ENCODE peak calls at places on chromosomes 2 and 18, in seven cellular contexts. G is A549; A is endothelial cell of umbilical vein; F is thyroid gland; H is lower lobe of right lung; J is CD4-positive, alpha-beta T cell; X is sigmoid colon. T is an unnamed sample.

GRCh38 chr2:133422946-133423345 is 145.3 kb downstream of the NCKAP5 start:
- DNase-seq in G (peak), A (no peak), F (no peak), H (no peak), J (no peak), X (no peak), T (no peak)

GRCh38 chr18:70826571-70826970 is 537.7 kb downstream of the SOCS6 start:
- DNase-seq in G (no peak), A (no peak), F (no peak), H (no peak), J (no peak), X (no peak), T (no peak)

GRCh38 chr18:22018366-22018765 is 151.0 kb upstream of the GATA6 start:
- DNase-seq in G (no peak), A (no peak), F (no peak), H (no peak), J (no peak), X (no peak), T (no peak)

GRCh38 chr2:168593713-168594112 is 137.6 kb downstream of the CERS6 start:
- DNase-seq in G (no peak), A (no peak), F (no peak), H (no peak), J (no peak), X (no peak), T (no peak)

GRCh38 chr2:611519-611918 is 65.7 kb downstream of the TMEM18 start:
- DNase-seq in G (no peak), A (no peak), F (no peak), H (no peak), J (no peak), X (no peak), T (no peak)

GRCh38 chr2:241812730-241813079 is 3.7 kb downstream of the NEU4 start:
- DNase-seq in G (no peak), A (no peak), F (no peak), H (no peak), J (no peak), X (no peak), T (no peak)

GRCh38 chr2:31563273-31563839 is 17.4 kb downstream of the SRD5A2 start:
- DNase-seq in G (peak), A (no peak), F (no peak), H (no peak), J (no peak), X (no peak), T (no peak)

GRCh38 chr2:24945907-24946306 is 25.8 kb downstream of the DNAJC27 start:
- DNase-seq in G (no peak), A (no peak), F (no peak), H (no peak), J (no peak), X (no peak), T (no peak)

GRCh38 chr2:159562248-159562647 is 54.1 kb downstream of the BAZ2B start:
- DNase-seq in G (no peak), A (no peak), F (no peak), H (no peak), J (no peak), X (no peak), T (no peak)

GRCh38 chr18:35715139-35715538 is 133.6 kb downstream of the GALNT1 start:
- DNase-seq in G (no peak), A (no peak), F (no peak), H (no peak), J (no peak), X (no peak), T (no peak)

GRCh38 chr18:54284967-54285785 is 15.9 kb downstream of the POLI start:
- DNase-seq in G (no peak), A (peak), F (no peak), H (no peak), J (no peak), X (no peak), T (peak)

GRCh38 chr2:171652411-171652775 is 34.9 kb upstream of the DYNC1I2 start:
- DNase-seq in G (no peak), A (no peak), F (no peak), H (no peak), J (no peak), X (no peak), T (peak)

GRCh38 chr2:59025157-59025757 is 784.1 kb upstream of the FANCL start:
- DNase-seq in G (peak), A (peak), F (peak), H (peak), J (no peak), X (no peak), T (peak)

GRCh38 chr2:145460151-145460550 is 940.2 kb upstream of the ZEB2 start:
- DNase-seq in G (no peak), A (no peak), F (no peak), H (no peak), J (no peak), X (no peak), T (peak)

GRCh38 chr18:74709451-74709850 is 111.8 kb downstream of the ZNF407 start:
- DNase-seq in G (no peak), A (no peak), F (no peak), H (no peak), J (no peak), X (no peak), T (no peak)

GRCh38 chr2:73770725-73771124 is 9.2 kb downstream of the DUSP11 start:
- DNase-seq in G (no peak), A (no peak), F (no peak), H (no peak), J (no peak), X (no peak), T (no peak)

GRCh38 chr18:69387181-69387580 is 13.5 kb upstream of the DOK6 start:
- DNase-seq in G (no peak), A (no peak), F (no peak), H (no peak), J (no peak), X (no peak), T (no peak)

GRCh38 chr18:48819781-48820482 is 130.8 kb downstream of the SMAD7 start:
- DNase-seq in G (no peak), A (no peak), F (peak), H (peak), J (peak), X (peak), T (no peak)

GRCh38 chr2:18855027-18855426 is 265.7 kb upstream of the NT5C1B start:
- DNase-seq in G (peak), A (no peak), F (no peak), H (no peak), J (no peak), X (no peak), T (peak)

GRCh38 chr18:21109936-21110666 is 1.5 kb downstream of the ROCK1 start:
- DNase-seq in G (no peak), A (peak), F (no peak), H (no peak), J (no peak), X (no peak), T (no peak)

DNA sequence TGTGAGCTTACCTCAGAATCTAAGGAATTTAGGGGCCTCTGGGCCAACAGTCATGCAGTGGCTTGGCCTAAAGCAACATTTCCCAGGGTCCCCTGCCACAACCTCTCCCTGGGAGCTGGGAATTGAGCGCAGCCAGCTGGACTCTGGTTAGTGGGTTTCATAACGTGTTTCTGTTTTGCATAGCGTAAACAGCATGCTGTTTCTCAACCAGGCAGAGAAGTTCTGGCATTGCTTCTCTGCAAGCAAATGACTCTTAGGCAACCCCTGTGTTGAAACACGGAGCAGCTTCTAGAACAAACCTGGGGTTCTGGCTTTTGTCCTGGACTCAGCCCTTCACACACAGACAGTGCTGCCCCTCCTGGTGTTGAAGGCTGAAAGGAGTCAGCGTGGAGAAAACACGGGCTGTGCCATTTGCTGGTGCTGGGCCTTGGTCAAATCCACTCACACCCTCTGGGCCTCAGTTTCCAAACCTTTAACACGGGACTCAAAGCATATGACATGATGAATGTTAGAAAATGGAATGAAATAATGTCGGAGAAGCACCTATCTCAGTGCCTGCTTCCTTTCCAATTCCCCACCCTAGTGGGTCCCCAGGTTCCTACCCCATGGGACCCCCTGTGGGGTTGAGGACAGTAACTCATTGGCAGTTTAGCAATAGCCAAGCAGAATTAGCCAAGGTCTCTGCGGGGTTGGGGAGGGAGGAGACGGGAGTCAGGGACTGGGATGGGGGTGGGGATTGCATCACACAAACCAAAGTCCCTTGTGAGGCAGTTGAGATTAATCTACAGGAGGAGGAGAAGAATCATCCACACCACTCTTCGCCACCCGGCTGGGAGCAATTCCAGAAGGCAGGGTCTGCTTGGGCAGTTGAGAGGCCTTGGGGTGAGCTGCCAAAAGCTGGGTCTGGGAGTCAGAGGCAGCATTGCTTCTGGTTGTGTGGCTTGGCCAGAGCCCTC is 30.2 kb upstream of the IL1R2 start:
- DNase-seq in G (no peak), A (no peak), F (peak), H (peak), J (no peak), X (peak), T (peak)
- TF ChIP-seq CTCF in G (no peak), A (no peak), F (no peak), H (no peak), J (no peak), X (no peak), T (peak)

DNA sequence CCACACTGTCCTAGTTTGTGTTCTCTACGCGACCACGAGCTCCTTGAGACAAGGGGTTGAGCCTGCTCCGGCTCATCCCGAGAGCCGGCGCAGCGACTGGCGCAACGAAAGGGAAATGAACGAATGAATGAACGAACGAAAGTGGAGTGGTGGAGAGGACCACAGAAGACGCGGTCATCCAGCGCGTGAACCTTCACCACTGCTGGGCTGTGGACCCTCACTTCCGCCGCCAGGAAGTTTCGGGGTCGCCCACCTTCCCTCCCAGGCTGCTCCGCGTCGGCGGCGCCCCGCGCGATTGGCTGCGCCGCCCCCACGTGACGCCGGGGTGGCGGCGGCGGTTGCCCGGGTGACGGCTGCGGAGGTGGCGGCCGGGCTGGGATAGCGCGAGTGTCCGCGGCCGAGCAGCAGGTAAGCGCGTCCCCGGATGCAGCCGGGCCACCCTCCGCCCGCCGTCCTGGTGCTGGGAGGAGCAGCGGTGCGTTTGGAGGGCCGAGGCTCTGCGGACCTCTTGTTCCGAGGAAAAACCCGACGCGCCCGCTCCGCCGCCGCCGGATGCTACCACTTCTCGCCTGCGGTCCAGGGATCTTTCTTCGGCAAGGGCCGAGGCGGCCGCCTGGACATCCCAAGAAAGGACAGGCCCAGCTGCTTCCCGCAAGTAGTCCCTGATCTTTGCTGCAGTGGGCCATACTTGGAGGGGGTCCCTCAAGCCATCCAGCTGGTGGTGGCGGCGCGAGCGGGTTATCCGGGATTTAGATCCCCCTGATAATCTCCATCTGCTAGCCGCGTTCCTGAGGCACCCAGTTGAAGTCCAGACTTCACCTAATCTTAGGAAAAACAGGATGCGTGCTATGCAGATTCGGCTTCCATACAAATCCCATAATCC is at the start of gene ARMC9:
- DNase-seq in G (peak), A (peak), F (peak), H (peak), J (peak), X (peak), T (peak)
- H3K27ac ChIP-seq in G (peak), A (peak), F (no peak), H (peak), J (no peak), X (peak), T (peak)

DNA sequence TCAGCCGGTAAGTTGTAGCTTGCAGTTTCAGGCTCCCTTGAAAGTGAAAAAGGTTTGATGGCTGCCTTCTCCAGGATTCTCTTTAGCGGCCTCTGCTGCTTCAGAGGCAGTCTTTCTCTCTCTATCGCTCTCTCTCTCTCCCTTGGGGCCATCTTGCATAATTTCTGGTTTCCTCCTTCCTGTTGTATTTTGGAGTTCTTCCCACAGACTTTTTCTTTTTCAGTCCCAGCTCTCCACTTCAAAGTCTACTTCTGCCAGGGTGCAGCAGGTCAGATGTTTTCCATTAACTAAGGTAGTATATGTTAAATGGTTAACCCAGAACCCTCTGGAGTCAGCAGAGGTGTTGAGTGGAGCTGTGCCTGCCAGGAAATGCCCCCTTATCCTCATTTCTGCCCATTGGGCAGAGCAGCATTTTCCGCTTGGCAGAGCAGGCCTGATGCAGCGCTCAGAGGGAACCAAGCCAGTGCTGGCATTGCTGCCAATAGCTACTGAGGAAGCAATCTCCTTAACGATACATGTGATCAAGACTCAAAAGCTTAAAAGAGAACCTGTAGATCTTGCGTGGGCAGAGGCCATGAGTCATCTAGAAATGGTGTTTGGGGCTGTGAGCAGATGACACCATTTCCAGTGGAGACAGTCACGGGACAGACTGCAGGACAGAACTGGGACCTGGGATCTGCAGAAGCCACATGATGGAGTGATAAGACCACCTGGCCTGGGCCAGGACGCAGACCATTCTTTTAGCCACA is 20.8 kb downstream of the DBI start:
- DNase-seq in G (peak), A (peak), F (peak), H (peak), J (no peak), X (peak), T (peak)
- TF ChIP-seq CTCF in G (no peak), A (no peak), F (peak), H (peak), J (no peak), X (no peak), T (peak)

DNA sequence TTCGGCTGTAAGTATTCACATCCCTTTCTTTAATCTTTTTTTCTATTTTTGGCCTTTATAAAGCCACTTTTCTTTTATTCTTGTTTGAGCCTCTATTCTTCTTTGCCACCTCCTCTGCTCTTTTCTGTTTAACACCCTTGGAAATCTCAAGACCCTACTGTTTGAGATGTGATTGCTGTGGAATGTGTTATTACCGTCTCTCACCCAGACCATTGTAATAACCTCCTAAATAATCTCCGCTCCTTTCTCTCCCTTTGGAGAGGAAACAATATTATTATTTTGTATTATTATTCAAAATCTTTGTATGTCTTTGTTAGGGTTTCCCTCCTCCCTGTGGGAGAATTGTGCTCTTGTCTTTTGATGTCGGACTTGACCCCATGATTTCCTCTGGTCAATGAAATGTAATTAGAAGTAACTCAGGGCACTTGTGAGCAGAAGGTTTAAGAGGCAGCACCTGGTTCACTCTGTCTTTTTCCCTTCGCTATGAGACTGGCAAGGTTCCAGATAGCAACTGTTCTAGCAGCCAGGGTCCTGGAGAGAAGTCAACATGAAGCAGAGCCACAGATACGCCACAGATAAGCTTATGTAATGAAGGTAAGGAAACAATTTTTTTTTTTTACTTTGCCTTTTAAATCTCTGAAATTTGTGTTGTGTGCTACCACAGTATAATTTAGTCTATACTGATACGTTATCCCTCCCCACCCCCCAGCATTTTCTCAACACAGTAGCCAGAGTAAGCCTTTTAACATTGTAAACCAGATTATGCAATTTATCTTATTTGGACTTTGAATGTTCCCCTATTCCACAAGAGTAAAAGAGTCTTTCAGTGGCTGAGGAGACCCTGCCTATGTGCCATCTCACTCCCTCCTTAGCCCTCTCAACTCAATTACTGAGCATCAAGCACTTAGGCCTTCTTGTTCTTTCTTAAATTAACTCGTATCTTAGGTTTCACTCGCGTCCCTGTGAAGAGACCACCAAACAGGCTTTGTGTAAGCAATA is 601.2 kb upstream of the ZNF804A start:
- DNase-seq in G (no peak), A (no peak), F (peak), H (no peak), J (no peak), X (no peak), T (no peak)
- H3K27ac ChIP-seq in G (no peak), A (no peak), F (peak), H (no peak), J (no peak), X (no peak), T (no peak)

GRCh38 chr2:46643493-46643892 is 164.1 kb downstream of the TMEM247 start:
- DNase-seq in G (peak), A (no peak), F (no peak), H (no peak), J (no peak), X (no peak), T (no peak)
- TF ChIP-seq CTCF in G (peak), A (no peak), F (no peak), H (no peak), J (no peak), X (no peak), T (peak)

DNA sequence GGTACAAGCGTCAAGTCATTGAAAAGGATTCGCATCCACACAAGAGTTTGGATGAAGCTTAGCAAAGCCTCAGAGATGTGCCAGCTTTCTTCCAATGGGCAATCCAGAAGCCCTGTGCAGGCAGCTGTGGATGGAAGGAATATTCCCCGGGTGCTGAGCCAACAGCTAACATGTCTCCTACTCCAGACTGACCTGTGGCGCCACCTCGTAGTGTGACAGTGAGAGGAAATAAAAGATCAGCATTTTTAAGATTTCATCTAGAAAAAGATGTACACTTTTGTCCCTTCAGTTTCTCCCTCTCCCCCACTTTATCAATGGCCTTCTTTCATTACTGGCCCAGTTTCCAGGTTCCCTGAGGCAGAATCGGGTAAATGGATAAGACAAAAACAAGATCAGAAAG is 48.9 kb upstream of the SPATS2L start:
- DNase-seq in G (no peak), A (no peak), F (no peak), H (no peak), J (no peak), X (no peak), T (no peak)
- H3K27ac ChIP-seq in G (no peak), A (no peak), F (no peak), H (no peak), J (no peak), X (no peak), T (no peak)

DNA sequence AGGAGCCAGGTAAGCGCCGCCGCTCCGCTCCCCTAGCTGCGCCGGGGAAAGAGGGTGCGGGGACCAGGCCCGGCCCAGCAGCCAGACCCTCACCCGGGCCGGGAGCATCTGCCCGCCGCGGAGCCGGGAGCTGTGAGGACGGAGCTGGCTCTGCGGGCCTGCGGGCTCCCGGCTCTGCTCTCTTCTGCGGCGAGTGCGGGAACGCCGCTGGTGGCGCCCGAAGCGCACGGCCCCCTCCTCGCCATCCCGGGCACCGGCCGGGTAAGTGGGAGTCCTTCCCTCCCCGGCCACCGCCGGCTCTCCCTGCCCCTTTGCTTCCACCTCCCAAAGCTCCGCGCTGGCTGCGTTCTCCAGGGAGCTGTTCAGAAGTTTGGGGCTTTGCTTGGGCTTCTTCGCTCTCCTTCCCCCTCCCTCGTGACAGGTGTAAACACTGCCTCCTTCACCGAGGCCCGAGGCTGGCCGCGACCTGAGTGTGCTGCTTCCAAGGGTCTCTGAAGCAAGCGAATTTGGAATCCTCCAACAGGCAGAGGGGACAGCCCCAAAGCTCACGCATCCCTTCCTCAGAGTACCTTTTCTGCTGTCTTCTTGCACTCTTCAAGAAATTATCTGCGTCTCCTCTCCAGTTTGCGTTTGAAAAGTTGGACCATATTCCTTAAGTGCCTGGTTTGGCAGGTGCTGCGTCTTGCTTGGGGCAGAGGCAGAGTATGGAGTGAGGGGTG is 635 bp downstream of the AFTPH start:
- DNase-seq in G (peak), A (no peak), F (peak), H (no peak), J (peak), X (peak), T (no peak)
- TF ChIP-seq CTCF in G (no peak), A (no peak), F (no peak), H (no peak), J (no peak), X (no peak), T (no peak)

GRCh38 chr2:135557533-135557932 is 26.2 kb downstream of the R3HDM1 start:
- DNase-seq in G (no peak), A (no peak), F (no peak), H (no peak), J (no peak), X (no peak), T (peak)
- H3K27ac ChIP-seq in G (no peak), A (no peak), F (no peak), H (no peak), J (no peak), X (no peak), T (no peak)

T was measured in brain microvascular endothelial cell.